ENCODE peak calls at places on chromosomes 2 and 18, in ten cellular contexts. P, Y, C, L, J, V, I, N, K and S are unnamed samples.

GRCh38 chr2:23330214-23330613 is 54.8 kb upstream of the KLHL29 start:
- DNase-seq in N (no peak), J (peak; percentile 32), I (no peak), L (no peak), C (no peak), Y (no peak), V (no peak), P (peak; percentile 20), K (no peak), S (no peak)

GRCh38 chr2:43132523-43133301 is 93.7 kb downstream of the ZFP36L2 start:
- DNase-seq in K (no peak), L (peak; percentile 91), I (no peak), V (no peak), Y (no peak), J (no peak), C (no peak), P (no peak), N (no peak), S (no peak)

GRCh38 chr18:22348521-22349316 is 69.0 kb downstream of the CTAGE1 start:
- DNase-seq in J (peak; percentile 68), V (peak; percentile 77), Y (peak; percentile 69), N (peak; percentile 60), I (no peak), P (peak; percentile 42), L (peak; percentile 81), K (peak; percentile 78), C (no peak), S (peak; percentile 85)

GRCh38 chr18:40366521-40366920 is 1588.5 kb upstream of the PIK3C3 start:
- DNase-seq in K (no peak), J (peak; percentile 32), C (no peak), I (no peak), L (no peak), V (no peak), N (no peak), Y (no peak), P (no peak), S (no peak)

GRCh38 chr2:197008229-197008628 is 81.7 kb upstream of the PGAP1 start:
- DNase-seq in V (no peak), J (no peak), C (no peak), L (no peak), K (no peak), N (no peak), I (no peak), Y (no peak), P (peak; percentile 74), S (no peak)

GRCh38 chr2:233451950-233452349 is 97.7 kb downstream of the DGKD start:
- DNase-seq in Y (no peak), C (no peak), L (no peak), V (no peak), J (no peak), K (no peak), N (no peak), P (no peak), I (no peak), S (no peak)

GRCh38 chr2:233084488-233084887 is 24.3 kb downstream of the INPP5D start:
- DNase-seq in Y (peak; percentile 31), J (peak; percentile 46), I (peak; percentile 90), C (no peak), N (peak; percentile 56), P (no peak), V (peak; percentile 59), L (peak; percentile 91), K (peak; percentile 55), S (no peak)

GRCh38 chr2:27622921-27623384 is 5.9 kb downstream of the CCDC121 start:
- DNase-seq in N (no peak), C (no peak), L (no peak), J (no peak), I (no peak), K (no peak), Y (no peak), P (peak; percentile 84), V (no peak), S (no peak)

GRCh38 chr2:231526341-231527090 is 3.7 kb downstream of the NMUR1 start:
- DNase-seq in L (no peak), K (no peak), N (no peak), P (no peak), Y (no peak), I (no peak), J (no peak), V (no peak), C (no peak), S (no peak)

GRCh38 chr18:43574974-43575373 is 297.7 kb upstream of the SYT4 start:
- DNase-seq in I (no peak), K (no peak), V (no peak), J (no peak), Y (no peak), P (no peak), C (no peak), L (no peak), N (no peak), S (no peak)

GRCh38 chr2:109282865-109283264 is 153.9 kb downstream of the SH3RF3 start:
- DNase-seq in C (no peak), K (no peak), V (no peak), Y (peak; percentile 43), P (no peak), I (no peak), J (no peak), N (no peak), L (no peak), S (no peak)

GRCh38 chr2:40259900-40260299 is 192.0 kb downstream of the SLC8A1 start:
- DNase-seq in K (no peak), N (no peak), J (no peak), P (no peak), L (no peak), C (no peak), Y (no peak), V (no peak), I (no peak), S (no peak)

GRCh38 chr2:85843543-85843942 is 45.2 kb downstream of the ST3GAL5 start:
- DNase-seq in J (no peak), V (no peak), I (no peak), N (no peak), L (no peak), C (no peak), P (no peak), Y (no peak), K (no peak), S (no peak)

GRCh38 chr2:178825183-178825582 is 18.0 kb upstream of the TTN start:
- DNase-seq in N (no peak), L (no peak), K (no peak), V (no peak), P (peak; percentile 58), I (no peak), C (no peak), J (no peak), Y (no peak), S (no peak)

GRCh38 chr2:11921030-11921583 is 174.7 kb downstream of the LPIN1 start:
- DNase-seq in N (no peak), C (no peak), K (no peak), L (no peak), I (no peak), Y (no peak), P (no peak), V (no peak), J (no peak), S (no peak)

GRCh38 chr18:48543228-48543627 is 4.4 kb downstream of the CTIF start:
- DNase-seq in Y (peak; percentile 69), V (peak; percentile 58), I (peak; percentile 63), N (no peak), L (no peak), J (no peak), C (peak; percentile 65), P (no peak), K (no peak), S (peak; percentile 13)

DNA sequence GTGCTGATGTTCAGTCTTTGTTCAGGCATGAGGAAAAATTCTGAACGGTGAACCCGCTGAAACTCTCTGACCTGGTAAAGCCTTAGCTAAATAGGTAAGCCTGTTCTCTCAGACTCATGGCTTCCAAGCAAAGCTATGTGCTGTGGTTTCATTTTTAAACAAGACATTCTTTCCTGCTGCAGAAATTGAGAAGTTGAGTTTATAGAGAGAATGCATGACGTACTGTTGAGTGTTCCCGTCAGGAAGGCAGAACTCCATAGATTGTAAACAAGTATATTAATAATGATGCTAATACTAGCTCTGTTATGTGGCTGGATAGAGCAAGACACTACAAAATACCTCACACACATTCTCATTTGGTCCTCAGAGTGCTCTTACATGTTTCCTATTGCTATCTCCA is 424.0 kb upstream of the CRIM1 start:
- DNase-seq in K (no peak), L (no peak), Y (no peak), N (no peak), J (no peak), I (no peak), C (no peak), P (peak; percentile 61), V (no peak), S (no peak)
- TF ChIP-seq CTCF in K (no peak), L (no peak), Y (no peak), N (no peak), J (no peak), I (no peak), C (no peak), P (no peak), V (no peak), S (no peak)

DNA sequence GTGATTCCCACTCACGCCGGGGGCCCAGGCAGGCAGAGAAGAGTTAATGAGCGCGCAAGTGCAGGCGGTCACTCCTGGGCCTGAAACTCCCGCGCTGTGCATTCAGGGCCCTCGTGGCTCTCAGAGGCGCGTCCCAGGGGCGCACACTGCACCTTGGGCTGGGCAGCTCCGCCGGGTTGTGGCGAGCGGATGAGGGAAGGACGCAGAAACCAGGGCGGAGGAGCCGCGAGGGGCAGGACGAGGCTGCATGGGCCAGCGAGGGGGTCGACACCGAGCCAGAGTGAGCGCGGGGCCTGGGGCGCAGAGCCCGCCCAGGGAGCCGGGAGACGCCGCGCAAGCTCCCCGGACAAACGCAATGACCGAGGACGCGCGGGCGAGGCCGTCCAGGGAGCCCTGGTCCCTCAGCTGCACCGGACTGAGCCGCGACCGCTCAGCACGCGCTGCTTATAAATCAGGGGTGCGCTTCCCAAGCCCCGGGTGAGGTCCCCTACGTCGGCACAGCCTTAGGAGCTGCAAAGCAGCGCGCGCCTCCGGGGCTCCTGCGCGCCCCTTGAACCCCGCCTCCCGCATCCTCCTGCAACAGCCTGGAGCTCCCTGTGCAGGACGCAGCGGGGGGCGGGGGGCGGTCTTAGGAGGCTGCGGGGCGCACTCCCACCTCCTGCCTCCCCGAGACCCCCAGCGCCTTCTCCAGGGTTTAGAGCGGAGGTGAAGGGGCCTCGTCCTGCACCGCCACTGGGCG is 180.2 kb upstream of the ALKAL2 start:
- DNase-seq in C (no peak), P (no peak), N (no peak), J (no peak), I (no peak), K (no peak), V (no peak), Y (no peak), L (no peak), S (no peak)
- H3K4me3 ChIP-seq in C (no peak overlapping the region), P (no peak overlapping the region), N (no peak overlapping the region), J (peak overlapping the region; percentile 42), I (no peak overlapping the region), K (no peak overlapping the region), V (no peak overlapping the region), Y (no peak overlapping the region), L (no peak overlapping the region), S (no peak overlapping the region)

GRCh38 chr2:63218800-63219511 is 168.3 kb downstream of the OTX1 start:
- DNase-seq in K (no peak), J (no peak), L (no peak), N (no peak), P (no peak), Y (no peak), I (no peak), V (no peak), C (no peak), S (no peak)
- TF ChIP-seq POLR2A in K (no peak), J (no peak), L (no peak), N (no peak), P (no peak), Y (no peak), I (no peak), V (no peak), C (no peak), S (no peak)

GRCh38 chr2:48279347-48279746 is 250.6 kb upstream of the STON1 start:
- DNase-seq in V (no peak), J (no peak), C (no peak), Y (no peak), I (no peak), K (no peak), N (no peak), L (no peak), P (no peak), S (no peak)
- TF ChIP-seq CTCF in V (no peak), J (no peak), C (no peak), Y (no peak), I (no peak), K (no peak), N (no peak), L (no peak), P (no peak), S (no peak)